ENCODE peak calls at places on chromosomes 12 and 14, in nine cellular contexts. One of them, this sample, is unnamed.
A peak's percentile ranks its signal among the peaks of the same experiment; 100 is the strongest.

GRCh38 chr12:64610660-64611429 is 550 bp downstream of the RASSF3 start:
- DNase-seq in tibial nerve: peak; percentile 11
- DNase-seq in heart left ventricle: peak; percentile 65
- DNase-seq in K562: peak; percentile 76
- DNase-seq in adrenal gland: peak; percentile 65
- DNase-seq in endothelial cell of umbilical vein: peak; percentile 55
- DNase-seq in IMR-90: peak; percentile 50
- DNase-seq in sigmoid colon: peak; percentile 81
- DNase-seq in transverse colon: peak; percentile 79
- DNase-seq in this sample: no peak

GRCh38 chr12:53862831-53863230 is 75.8 kb upstream of the HOXC13 start:
- DNase-seq in tibial nerve: no peak
- DNase-seq in adrenal gland: no peak
- DNase-seq in IMR-90: peak; percentile 2
- DNase-seq in heart left ventricle: no peak
- DNase-seq in K562: no peak
- DNase-seq in sigmoid colon: no peak
- DNase-seq in endothelial cell of umbilical vein: no peak
- DNase-seq in transverse colon: no peak
- DNase-seq in this sample: peak; percentile 86

GRCh38 chr12:49187184-49187583 is 1.7 kb downstream of the TUBA1A start:
- DNase-seq in heart left ventricle: peak; percentile 69
- DNase-seq in IMR-90: peak; percentile 61
- DNase-seq in transverse colon: no peak
- DNase-seq in sigmoid colon: peak; percentile 81
- DNase-seq in endothelial cell of umbilical vein: peak; percentile 50
- DNase-seq in tibial nerve: peak; percentile 68
- DNase-seq in adrenal gland: peak; percentile 27
- DNase-seq in K562: no peak
- DNase-seq in this sample: peak; percentile 93

GRCh38 chr12:125203145-125203765 is 138.0 kb downstream of the AACS start:
- DNase-seq in tibial nerve: no peak
- DNase-seq in IMR-90: no peak
- DNase-seq in adrenal gland: no peak
- DNase-seq in K562: peak; percentile 34
- DNase-seq in endothelial cell of umbilical vein: peak; percentile 8
- DNase-seq in heart left ventricle: no peak
- DNase-seq in transverse colon: no peak
- DNase-seq in sigmoid colon: no peak
- DNase-seq in this sample: no peak

GRCh38 chr12:20711846-20712245 is 16.7 kb downstream of the SLCO1C1 start:
- DNase-seq in IMR-90: no peak
- DNase-seq in tibial nerve: no peak
- DNase-seq in endothelial cell of umbilical vein: no peak
- DNase-seq in transverse colon: no peak
- DNase-seq in heart left ventricle: no peak
- DNase-seq in adrenal gland: no peak
- DNase-seq in sigmoid colon: no peak
- DNase-seq in K562: no peak
- DNase-seq in this sample: no peak

GRCh38 chr14:64812412-64812811 is 67.3 kb downstream of the SPTB start:
- DNase-seq in adrenal gland: no peak
- DNase-seq in heart left ventricle: no peak
- DNase-seq in tibial nerve: no peak
- DNase-seq in endothelial cell of umbilical vein: no peak
- DNase-seq in K562: no peak
- DNase-seq in sigmoid colon: no peak
- DNase-seq in transverse colon: peak; percentile 80
- DNase-seq in IMR-90: no peak
- DNase-seq in this sample: no peak

GRCh38 chr12:49108958-49109404 is 1.7 kb downstream of the LMBR1L start:
- DNase-seq in IMR-90: peak; percentile 20
- DNase-seq in endothelial cell of umbilical vein: peak; percentile 33
- DNase-seq in K562: peak; percentile 63
- DNase-seq in transverse colon: peak; percentile 76
- DNase-seq in tibial nerve: peak; percentile 78
- DNase-seq in heart left ventricle: peak; percentile 68
- DNase-seq in sigmoid colon: peak; percentile 92
- DNase-seq in adrenal gland: peak; percentile 80
- DNase-seq in this sample: no peak

GRCh38 chr14:33592298-33592697 is 358.6 kb downstream of the EGLN3 start:
- DNase-seq in sigmoid colon: no peak
- DNase-seq in transverse colon: no peak
- DNase-seq in tibial nerve: no peak
- DNase-seq in adrenal gland: no peak
- DNase-seq in heart left ventricle: no peak
- DNase-seq in IMR-90: no peak
- DNase-seq in endothelial cell of umbilical vein: no peak
- DNase-seq in K562: no peak
- DNase-seq in this sample: no peak

GRCh38 chr12:8834230-8834629 is 11.8 kb downstream of the A2ML1 start:
- DNase-seq in sigmoid colon: no peak
- DNase-seq in IMR-90: no peak
- DNase-seq in endothelial cell of umbilical vein: no peak
- DNase-seq in K562: no peak
- DNase-seq in heart left ventricle: no peak
- DNase-seq in adrenal gland: no peak
- DNase-seq in transverse colon: no peak
- DNase-seq in tibial nerve: no peak
- DNase-seq in this sample: no peak

GRCh38 chr12:32736445-32736844 is 19.3 kb downstream of the YARS2 start:
- DNase-seq in IMR-90: no peak
- DNase-seq in tibial nerve: no peak
- DNase-seq in transverse colon: no peak
- DNase-seq in sigmoid colon: no peak
- DNase-seq in heart left ventricle: no peak
- DNase-seq in K562: no peak
- DNase-seq in endothelial cell of umbilical vein: no peak
- DNase-seq in adrenal gland: no peak
- DNase-seq in this sample: no peak

GRCh38 chr14:54652188-54652889 is 85.4 kb downstream of the SAMD4A start:
- DNase-seq in K562: no peak
- DNase-seq in tibial nerve: peak; percentile 85
- DNase-seq in endothelial cell of umbilical vein: peak; percentile 96
- DNase-seq in transverse colon: peak; percentile 68
- DNase-seq in heart left ventricle: peak; percentile 89
- DNase-seq in adrenal gland: peak; percentile 94
- DNase-seq in sigmoid colon: peak; percentile 97
- DNase-seq in IMR-90: peak; percentile 100
- DNase-seq in this sample: peak; percentile 94

GRCh38 chr12:109555431-109556315 is 17.6 kb downstream of the MMAB start:
- DNase-seq in sigmoid colon: no peak
- DNase-seq in transverse colon: no peak
- DNase-seq in tibial nerve: no peak
- DNase-seq in K562: no peak
- DNase-seq in adrenal gland: peak; percentile 77
- DNase-seq in heart left ventricle: no peak
- DNase-seq in endothelial cell of umbilical vein: no peak
- DNase-seq in IMR-90: no peak
- DNase-seq in this sample: no peak

GRCh38 chr12:69653703-69654102 is 43.0 kb upstream of the LRRC10 start:
- DNase-seq in endothelial cell of umbilical vein: no peak
- DNase-seq in K562: no peak
- DNase-seq in tibial nerve: no peak
- DNase-seq in sigmoid colon: no peak
- DNase-seq in transverse colon: no peak
- DNase-seq in adrenal gland: no peak
- DNase-seq in heart left ventricle: no peak
- DNase-seq in IMR-90: peak; percentile 43
- DNase-seq in this sample: no peak

GRCh38 chr12:119911147-119911546 is 34.0 kb upstream of the CIT start:
- DNase-seq in endothelial cell of umbilical vein: no peak
- DNase-seq in heart left ventricle: no peak
- DNase-seq in IMR-90: peak; percentile 95
- DNase-seq in tibial nerve: no peak
- DNase-seq in transverse colon: no peak
- DNase-seq in K562: no peak
- DNase-seq in sigmoid colon: no peak
- DNase-seq in adrenal gland: no peak
- DNase-seq in this sample: no peak

GRCh38 chr14:22978873-22979671 is 3.3 kb downstream of the AJUBA start:
- DNase-seq in sigmoid colon: no peak
- DNase-seq in tibial nerve: no peak
- DNase-seq in IMR-90: no peak
- DNase-seq in adrenal gland: no peak
- DNase-seq in K562: no peak
- DNase-seq in heart left ventricle: no peak
- DNase-seq in endothelial cell of umbilical vein: no peak
- DNase-seq in transverse colon: no peak
- DNase-seq in this sample: no peak
- H3K4me3 ChIP-seq in sigmoid colon: no peak overlapping the region
- H3K4me3 ChIP-seq in tibial nerve: no peak overlapping the region
- H3K4me3 ChIP-seq in IMR-90: peak overlapping the region; percentile 87
- H3K4me3 ChIP-seq in adrenal gland: no peak overlapping the region
- H3K4me3 ChIP-seq in K562: no peak overlapping the region
- H3K4me3 ChIP-seq in heart left ventricle: no peak overlapping the region
- H3K4me3 ChIP-seq in endothelial cell of umbilical vein: no peak overlapping the region
- H3K4me3 ChIP-seq in transverse colon: no peak overlapping the region
- H3K4me3 ChIP-seq in this sample: no peak overlapping the region

GRCh38 chr14:77085538-77085937 is 12.5 kb upstream of the CIPC start:
- DNase-seq in K562: no peak
- DNase-seq in adrenal gland: no peak
- DNase-seq in heart left ventricle: no peak
- DNase-seq in sigmoid colon: no peak
- DNase-seq in transverse colon: no peak
- DNase-seq in endothelial cell of umbilical vein: no peak
- DNase-seq in tibial nerve: no peak
- DNase-seq in IMR-90: no peak
- DNase-seq in this sample: no peak
- H3K27ac ChIP-seq in K562: no peak overlapping the region
- H3K27ac ChIP-seq in adrenal gland: no peak overlapping the region
- H3K27ac ChIP-seq in heart left ventricle: no peak overlapping the region
- H3K27ac ChIP-seq in sigmoid colon: no peak overlapping the region
- H3K27ac ChIP-seq in transverse colon: no peak overlapping the region
- H3K27ac ChIP-seq in endothelial cell of umbilical vein: no peak overlapping the region
- H3K27ac ChIP-seq in tibial nerve: no peak overlapping the region
- H3K27ac ChIP-seq in IMR-90: no peak overlapping the region
- H3K27ac ChIP-seq in this sample: no peak overlapping the region

GRCh38 chr12:85266391-85266790 is 13.6 kb upstream of the ALX1 start:
- DNase-seq in heart left ventricle: no peak
- DNase-seq in K562: no peak
- DNase-seq in endothelial cell of umbilical vein: peak; percentile 21
- DNase-seq in IMR-90: no peak
- DNase-seq in sigmoid colon: no peak
- DNase-seq in transverse colon: no peak
- DNase-seq in adrenal gland: no peak
- DNase-seq in tibial nerve: no peak
- DNase-seq in this sample: no peak
- TF ChIP-seq POLR2A in heart left ventricle: no peak
- TF ChIP-seq POLR2A in K562: no peak
- TF ChIP-seq POLR2A in endothelial cell of umbilical vein: no peak
- TF ChIP-seq POLR2A in IMR-90: no peak
- TF ChIP-seq POLR2A in sigmoid colon: no peak
- TF ChIP-seq POLR2A in transverse colon: no peak
- TF ChIP-seq POLR2A in adrenal gland: no peak
- TF ChIP-seq POLR2A in tibial nerve: no peak
- TF ChIP-seq POLR2A in this sample: no peak

GRCh38 chr12:127146991-127147718 is 1119.8 kb upstream of the TMEM132C start:
- DNase-seq in transverse colon: no peak
- DNase-seq in sigmoid colon: no peak
- DNase-seq in tibial nerve: no peak
- DNase-seq in endothelial cell of umbilical vein: no peak
- DNase-seq in adrenal gland: no peak
- DNase-seq in heart left ventricle: no peak
- DNase-seq in IMR-90: no peak
- DNase-seq in K562: no peak
- DNase-seq in this sample: peak; percentile 53

GRCh38 chr12:127147724-127148123 is 1119.2 kb upstream of the TMEM132C start:
- DNase-seq in tibial nerve: no peak
- DNase-seq in endothelial cell of umbilical vein: no peak
- DNase-seq in IMR-90: no peak
- DNase-seq in K562: no peak
- DNase-seq in heart left ventricle: no peak
- DNase-seq in sigmoid colon: no peak
- DNase-seq in adrenal gland: no peak
- DNase-seq in transverse colon: no peak
- DNase-seq in this sample: peak; percentile 34

GRCh38 chr12:127145543-127145928 is 1121.4 kb upstream of the TMEM132C start:
- DNase-seq in transverse colon: no peak
- DNase-seq in adrenal gland: no peak
- DNase-seq in endothelial cell of umbilical vein: no peak
- DNase-seq in K562: no peak
- DNase-seq in tibial nerve: no peak
- DNase-seq in sigmoid colon: no peak
- DNase-seq in IMR-90: no peak
- DNase-seq in heart left ventricle: no peak
- DNase-seq in this sample: no peak

GRCh38 chr12:127144770-127145169 is 1122.2 kb upstream of the TMEM132C start:
- DNase-seq in transverse colon: no peak
- DNase-seq in heart left ventricle: no peak
- DNase-seq in tibial nerve: no peak
- DNase-seq in IMR-90: no peak
- DNase-seq in sigmoid colon: no peak
- DNase-seq in adrenal gland: no peak
- DNase-seq in endothelial cell of umbilical vein: no peak
- DNase-seq in K562: no peak
- DNase-seq in this sample: peak; percentile 53

GRCh38 chr12:127145929-127146789 is 1120.8 kb upstream of the TMEM132C start:
- DNase-seq in adrenal gland: peak; percentile 25
- DNase-seq in K562: peak; percentile 92
- DNase-seq in heart left ventricle: peak; percentile 74
- DNase-seq in IMR-90: peak; percentile 15
- DNase-seq in tibial nerve: peak; percentile 21
- DNase-seq in sigmoid colon: peak; percentile 83
- DNase-seq in transverse colon: peak; percentile 67
- DNase-seq in endothelial cell of umbilical vein: no peak
- DNase-seq in this sample: peak; percentile 90
- H3K4me3 ChIP-seq in adrenal gland: no peak overlapping the region
- H3K4me3 ChIP-seq in K562: peak overlapping the region; percentile 73
- H3K4me3 ChIP-seq in heart left ventricle: peak overlapping the region; percentile 67
- H3K4me3 ChIP-seq in IMR-90: peak overlapping the region; percentile 63
- H3K4me3 ChIP-seq in tibial nerve: peak overlapping the region; percentile 50
- H3K4me3 ChIP-seq in sigmoid colon: peak overlapping the region; percentile 65
- H3K4me3 ChIP-seq in transverse colon: peak overlapping the region; percentile 45
- H3K4me3 ChIP-seq in endothelial cell of umbilical vein: no peak overlapping the region
- H3K4me3 ChIP-seq in this sample: peak overlapping the region; percentile 62

DNA sequence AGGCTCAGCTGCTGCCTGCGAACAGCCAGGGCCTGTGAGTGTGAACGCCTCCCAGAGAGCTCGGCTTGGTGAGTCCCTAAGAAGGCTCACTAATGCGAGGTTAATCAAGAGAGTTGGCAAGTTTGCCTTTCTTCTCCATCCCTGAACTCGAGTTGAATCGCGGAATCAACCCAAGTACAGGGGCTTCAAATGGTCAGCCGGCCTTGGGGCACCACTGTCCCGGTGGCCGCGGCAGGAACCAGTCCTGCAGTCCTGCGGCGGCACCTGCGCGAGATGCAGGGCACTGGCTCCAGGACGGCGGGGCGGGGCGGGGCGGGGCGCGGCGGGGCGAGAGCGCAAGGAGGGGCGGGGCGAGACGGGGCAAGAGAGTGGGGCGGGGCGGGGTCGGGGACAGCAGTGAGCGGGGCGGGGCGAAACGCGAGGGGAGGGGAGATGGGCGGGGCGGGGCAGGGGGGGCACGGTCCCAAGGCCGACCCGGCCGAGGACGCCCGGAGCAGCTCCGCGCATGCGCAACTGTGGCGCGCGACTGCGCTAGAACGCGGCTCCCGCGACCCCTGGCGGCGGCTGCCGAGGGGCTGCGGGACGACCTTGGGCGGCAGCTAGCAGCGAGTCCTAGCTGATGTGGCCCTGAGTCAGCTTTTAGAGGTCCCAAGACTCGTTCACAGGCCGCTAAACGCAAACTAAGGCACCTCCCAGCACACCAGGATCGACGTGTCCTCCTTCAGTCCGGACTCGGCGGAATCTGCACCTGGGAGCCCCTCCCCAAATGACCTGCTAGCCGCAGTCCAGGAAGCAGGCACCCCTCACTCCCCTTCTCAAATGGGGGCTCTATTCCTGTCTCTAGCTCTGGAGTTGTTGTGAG is 58.0 kb downstream of the TTC7B start:
- DNase-seq in K562: peak; percentile 97
- DNase-seq in adrenal gland: peak; percentile 94
- DNase-seq in sigmoid colon: peak; percentile 95
- DNase-seq in IMR-90: peak; percentile 85
- DNase-seq in transverse colon: peak; percentile 94
- DNase-seq in tibial nerve: peak; percentile 82
- DNase-seq in endothelial cell of umbilical vein: peak; percentile 94
- DNase-seq in heart left ventricle: peak; percentile 92
- DNase-seq in this sample: peak; percentile 96
- H3K27ac ChIP-seq in K562: peak overlapping the region; percentile 87
- H3K27ac ChIP-seq in adrenal gland: peak overlapping the region; percentile 26
- H3K27ac ChIP-seq in sigmoid colon: peak overlapping the region; percentile 94
- H3K27ac ChIP-seq in IMR-90: peak overlapping the region; percentile 50
- H3K27ac ChIP-seq in transverse colon: peak overlapping the region; percentile 85
- H3K27ac ChIP-seq in tibial nerve: peak overlapping the region; percentile 95
- H3K27ac ChIP-seq in endothelial cell of umbilical vein: peak overlapping the region; percentile 61
- H3K27ac ChIP-seq in heart left ventricle: peak overlapping the region; percentile 96
- H3K27ac ChIP-seq in this sample: peak overlapping the region; percentile 94